ENCODE peak calls at places on chromosomes 4 and X, in six cellular contexts. One of them, this sample, is unnamed.

GRCh38 chr4:78659264-78659663 is 107.7 kb downstream of the ANXA3 start:
- DNase-seq in Right ventricle myocardium superior: no peak
- DNase-seq in pons: peak; percentile 56
- DNase-seq in cardiac fibroblast: peak; percentile 71
- DNase-seq in B cell: no peak
- DNase-seq in T-helper 1 cell: no peak
- DNase-seq in this sample: no peak

GRCh38 chr4:25098964-25099843 is 61.0 kb downstream of the SEPSECS start:
- DNase-seq in T-helper 1 cell: no peak
- DNase-seq in Right ventricle myocardium superior: peak; percentile 92
- DNase-seq in pons: no peak
- DNase-seq in B cell: no peak
- DNase-seq in cardiac fibroblast: peak; percentile 82
- DNase-seq in this sample: no peak

GRCh38 chr4:30380404-30380998 is 339.7 kb upstream of the PCDH7 start:
- DNase-seq in T-helper 1 cell: no peak
- DNase-seq in pons: peak; percentile 6
- DNase-seq in B cell: no peak
- DNase-seq in Right ventricle myocardium superior: no peak
- DNase-seq in cardiac fibroblast: peak; percentile 84
- DNase-seq in this sample: no peak

GRCh38 chr4:173413043-173413442 is 14.1 kb upstream of the SCRG1 start:
- DNase-seq in cardiac fibroblast: peak; percentile 90
- DNase-seq in B cell: no peak
- DNase-seq in pons: no peak
- DNase-seq in T-helper 1 cell: no peak
- DNase-seq in Right ventricle myocardium superior: no peak
- DNase-seq in this sample: no peak

GRCh38 chr4:185276036-185276435 is 66.6 kb downstream of the SNX25 start:
- DNase-seq in B cell: no peak
- DNase-seq in Right ventricle myocardium superior: no peak
- DNase-seq in cardiac fibroblast: peak; percentile 25
- DNase-seq in T-helper 1 cell: no peak
- DNase-seq in pons: no peak
- DNase-seq in this sample: no peak

GRCh38 chrX:77446840-77447239 is 349 bp upstream of the FGF16 start:
- DNase-seq in B cell: no peak
- DNase-seq in Right ventricle myocardium superior: no peak
- DNase-seq in T-helper 1 cell: no peak
- DNase-seq in cardiac fibroblast: no peak
- DNase-seq in pons: no peak
- DNase-seq in this sample: no peak

GRCh38 chrX:107029752-107030151 is 29.7 kb upstream of the MORC4 start:
- DNase-seq in Right ventricle myocardium superior: no peak
- DNase-seq in T-helper 1 cell: no peak
- DNase-seq in cardiac fibroblast: no peak
- DNase-seq in B cell: no peak
- DNase-seq in pons: no peak
- DNase-seq in this sample: no peak

GRCh38 chrX:9765737-9766098 is at the start of gene GPR143:
- DNase-seq in pons: no peak
- DNase-seq in cardiac fibroblast: no peak
- DNase-seq in T-helper 1 cell: no peak
- DNase-seq in B cell: no peak
- DNase-seq in Right ventricle myocardium superior: no peak
- DNase-seq in this sample: no peak

GRCh38 chr4:139628184-139629012 is 37.2 kb upstream of the MGST2 start:
- DNase-seq in Right ventricle myocardium superior: no peak
- DNase-seq in pons: peak; percentile 53
- DNase-seq in B cell: no peak
- DNase-seq in cardiac fibroblast: no peak
- DNase-seq in T-helper 1 cell: no peak
- DNase-seq in this sample: no peak

GRCh38 chr4:140020457-140021361 is 133.3 kb downstream of the MAML3 start:
- DNase-seq in B cell: no peak
- DNase-seq in cardiac fibroblast: no peak
- DNase-seq in pons: no peak
- DNase-seq in T-helper 1 cell: no peak
- DNase-seq in Right ventricle myocardium superior: no peak
- DNase-seq in this sample: no peak

GRCh38 chr4:5812506-5813229 is 80.2 kb downstream of the CRMP1 start:
- DNase-seq in T-helper 1 cell: no peak
- DNase-seq in B cell: peak; percentile 54
- DNase-seq in Right ventricle myocardium superior: no peak
- DNase-seq in pons: peak; percentile 84
- DNase-seq in cardiac fibroblast: peak; percentile 83
- DNase-seq in this sample: no peak

GRCh38 chrX:150869450-150869849 is 29.0 kb downstream of the CD99L2 start:
- DNase-seq in cardiac fibroblast: no peak
- DNase-seq in T-helper 1 cell: no peak
- DNase-seq in pons: peak; percentile 35
- DNase-seq in B cell: no peak
- DNase-seq in Right ventricle myocardium superior: no peak
- DNase-seq in this sample: no peak

GRCh38 chr4:145956288-145956890 is 17.8 kb upstream of the ZNF827 start:
- DNase-seq in Right ventricle myocardium superior: no peak
- DNase-seq in B cell: peak; percentile 37
- DNase-seq in cardiac fibroblast: peak; percentile 51
- DNase-seq in pons: peak; percentile 20
- DNase-seq in T-helper 1 cell: no peak
- DNase-seq in this sample: no peak

GRCh38 chr4:157405070-157405469 is 184.5 kb downstream of the GRIA2 start:
- DNase-seq in cardiac fibroblast: no peak
- DNase-seq in Right ventricle myocardium superior: no peak
- DNase-seq in pons: no peak
- DNase-seq in T-helper 1 cell: no peak
- DNase-seq in B cell: no peak
- DNase-seq in this sample: no peak